ENCODE peak calls at places on chromosome 1, in ten cellular contexts. Y is B cell, I is IMR-90, R is lower lobe of right lung, E is brain microvascular endothelial cell, C is Calu3, F is mammary epithelial cell, U is AG09309, V is GM13976, B is heart left ventricle. D is an unnamed sample.

GRCh38 chr1:184754479-184755225 is at the start of gene EDEM3:
- DNase-seq in Y (peak), I (peak), R (peak), E (peak), C (peak), F (peak), U (peak), V (peak), B (peak), D (peak)

GRCh38 chr1:42779725-42780124 is 5.1 kb upstream of the TMEM269 start:
- DNase-seq in Y (no peak), I (no peak), R (no peak), E (no peak), C (no peak), F (no peak), U (no peak), V (peak), B (no peak), D (no peak)

GRCh38 chr1:166808959-166809358 is 30.3 kb upstream of the POGK start:
- DNase-seq in Y (no peak), I (no peak), R (no peak), E (no peak), C (no peak), F (no peak), U (no peak), V (no peak), B (no peak), D (no peak)

GRCh38 chr1:87279966-87280535 is 48.6 kb upstream of the LMO4 start:
- DNase-seq in Y (no peak), I (peak), R (no peak), E (no peak), C (no peak), F (no peak), U (no peak), V (no peak), B (no peak), D (no peak)

GRCh38 chr1:50333595-50333974 is 89.7 kb downstream of the DMRTA2 start:
- DNase-seq in Y (no peak), I (peak), R (peak), E (no peak), C (peak), F (peak), U (no peak), V (peak), B (peak), D (no peak)

GRCh38 chr1:160628799-160629263 is 18.0 kb downstream of the SLAMF1 start:
- DNase-seq in Y (no peak), I (no peak), R (no peak), E (no peak), C (no peak), F (no peak), U (no peak), V (no peak), B (no peak), D (no peak)

GRCh38 chr1:85225624-85226380 is 25.0 kb upstream of the SYDE2 start:
- DNase-seq in Y (no peak), I (no peak), R (no peak), E (peak), C (no peak), F (no peak), U (no peak), V (no peak), B (no peak), D (no peak)

GRCh38 chr1:209884665-209885117 is 53.3 kb upstream of the SYT14 start:
- DNase-seq in Y (no peak), I (peak), R (no peak), E (peak), C (peak), F (peak), U (peak), V (no peak), B (no peak), D (peak)

GRCh38 chr1:27655151-27655929 is 16.7 kb downstream of the IFI6 start:
- DNase-seq in Y (no peak), I (no peak), R (no peak), E (no peak), C (no peak), F (no peak), U (no peak), V (no peak), B (no peak), D (no peak)

GRCh38 chr1:24909388-24909898 is 20.6 kb downstream of the RUNX3 start:
- DNase-seq in Y (no peak), I (peak), R (peak), E (peak), C (peak), F (no peak), U (no peak), V (no peak), B (peak), D (no peak)
- TF ChIP-seq CTCF in Y (no peak), I (peak), R (peak), E (peak), C (no peak), F (no peak), U (no peak), V (no peak), B (peak), D (peak)

DNA sequence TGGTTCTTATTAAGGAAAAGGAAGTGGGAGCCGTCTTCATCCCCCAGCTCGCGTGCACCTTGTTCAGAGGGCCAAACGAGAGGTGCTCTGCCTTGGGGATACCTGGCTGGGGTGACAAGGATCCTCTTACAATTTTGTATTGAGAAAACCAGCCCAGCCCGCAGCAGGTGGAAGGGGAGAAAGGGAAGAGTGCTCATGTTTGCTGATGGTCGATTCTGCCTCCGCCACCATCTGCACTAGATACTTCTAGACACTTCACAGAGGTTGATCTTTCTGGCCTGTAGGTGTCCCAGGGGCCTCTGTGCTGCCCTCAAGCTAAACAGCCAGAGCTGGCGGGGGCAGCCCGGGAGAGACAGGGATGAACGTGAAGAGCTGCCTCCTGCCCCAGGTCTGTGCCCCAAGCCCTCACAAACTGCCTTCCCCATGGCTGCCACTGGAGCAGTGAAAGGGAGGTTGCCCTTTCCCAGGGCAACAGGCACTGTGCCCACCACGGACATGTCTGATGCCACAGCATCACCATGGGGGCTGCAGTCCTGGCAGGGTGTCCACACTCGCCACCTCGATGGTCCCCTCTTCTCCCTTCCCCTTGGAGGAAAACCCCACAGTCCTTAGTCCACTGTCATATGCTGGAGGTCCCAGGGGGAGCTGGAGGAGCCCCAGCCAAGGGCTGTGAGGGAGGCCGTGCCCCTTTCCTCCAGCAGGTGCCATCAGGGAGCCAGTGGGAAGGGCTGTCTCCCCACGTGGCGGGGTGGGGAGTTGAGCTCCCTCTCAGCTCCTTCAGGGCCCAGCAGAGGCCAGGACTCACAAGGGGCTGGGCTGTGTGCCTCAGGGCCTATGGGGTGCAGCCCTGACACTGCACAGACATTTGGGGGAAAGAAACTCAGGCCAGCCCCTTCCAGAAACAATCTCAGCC is 8.1 kb downstream of the ADPRS start:
- DNase-seq in Y (no peak), I (peak), R (no peak), E (no peak), C (peak), F (no peak), U (no peak), V (peak), B (no peak), D (no peak)
- TF ChIP-seq CTCF in Y (no peak), I (peak), R (no peak), E (peak), C (no peak), F (no peak), U (peak), V (no peak), B (no peak), D (peak)

GRCh38 chr1:81820761-81821160 is 20.0 kb downstream of the ADGRL2 start:
- DNase-seq in Y (no peak), I (no peak), R (no peak), E (no peak), C (no peak), F (no peak), U (no peak), V (no peak), B (no peak), D (no peak)
- TF ChIP-seq CTCF in Y (no peak), I (no peak), R (no peak), E (no peak), C (no peak), F (no peak), U (no peak), V (no peak), B (no peak), D (no peak)

DNA sequence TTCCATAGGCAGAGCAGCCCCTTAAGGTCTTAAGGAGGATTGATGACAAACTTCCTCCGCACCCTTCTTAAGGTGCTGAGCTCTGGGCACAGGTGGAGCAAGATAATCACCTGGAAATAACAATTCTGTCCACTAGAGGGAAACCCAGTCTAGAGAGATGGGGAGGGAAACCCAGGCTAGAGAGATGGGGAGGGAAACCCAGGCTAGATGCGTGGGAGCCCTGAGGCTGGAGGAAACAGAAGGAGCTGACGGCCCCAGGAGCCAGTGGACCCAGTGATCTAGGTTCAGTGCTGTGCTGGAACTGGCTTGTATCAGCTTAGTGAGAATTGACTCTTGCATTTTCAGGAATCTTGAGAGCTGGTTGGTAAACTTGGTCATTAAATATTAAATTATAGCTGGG is 17.8 kb upstream of the MYCL start:
- DNase-seq in Y (peak), I (peak), R (peak), E (peak), C (peak), F (peak), U (no peak), V (peak), B (no peak), D (peak)
- TF ChIP-seq CTCF in Y (peak), I (peak), R (peak), E (peak), C (peak), F (peak), U (peak), V (peak), B (peak), D (peak)

GRCh38 chr1:93437976-93438605 is 9.8 kb upstream of the FNBP1L start:
- DNase-seq in Y (no peak), I (peak), R (no peak), E (no peak), C (no peak), F (peak), U (peak), V (peak), B (no peak), D (peak)
- TF ChIP-seq CTCF in Y (peak), I (peak), R (peak), E (peak), C (peak), F (peak), U (peak), V (peak), B (peak), D (peak)

DNA sequence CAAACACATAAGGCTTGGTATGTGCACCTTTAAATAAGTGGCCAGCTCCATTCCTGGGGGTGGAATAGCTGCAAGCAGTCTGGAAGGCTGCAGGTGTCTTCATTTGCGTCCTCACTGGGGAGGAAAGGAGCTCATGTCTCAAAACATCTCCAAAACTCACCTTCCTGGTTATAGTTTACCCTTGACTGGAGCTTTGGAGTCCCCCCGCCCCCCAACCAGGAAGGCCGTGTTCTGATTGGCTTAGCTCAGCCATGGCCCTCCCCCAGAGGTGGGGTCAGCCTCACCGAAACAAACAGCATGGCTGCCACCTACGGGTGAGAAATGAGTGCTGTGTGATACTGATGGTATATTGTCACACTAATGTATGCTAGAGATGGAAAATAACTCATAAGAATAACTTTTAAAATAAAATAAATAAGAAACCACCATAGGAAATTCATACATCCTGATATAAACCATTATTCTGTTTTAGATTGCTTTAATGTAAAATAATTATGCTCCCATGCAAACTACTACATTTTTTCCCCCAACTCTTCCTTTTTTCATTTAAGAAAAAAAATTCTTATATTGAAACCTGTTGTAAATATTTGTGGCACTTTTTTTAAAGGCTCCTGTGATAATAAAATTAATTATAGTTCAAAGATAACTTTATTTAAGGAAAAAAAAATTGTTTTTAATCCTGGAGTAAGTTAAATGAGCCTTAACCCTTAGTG is 90.8 kb downstream of the ZP4 start:
- DNase-seq in Y (no peak), I (peak), R (no peak), E (peak), C (peak), F (peak), U (no peak), V (peak), B (no peak), D (no peak)
- TF ChIP-seq CTCF in Y (no peak), I (no peak), R (no peak), E (peak), C (peak), F (peak), U (no peak), V (no peak), B (no peak), D (no peak)

GRCh38 chr1:21280482-21280881 is 9.8 kb downstream of the ECE1 start:
- DNase-seq in Y (no peak), I (no peak), R (no peak), E (no peak), C (no peak), F (no peak), U (no peak), V (no peak), B (no peak), D (no peak)

GRCh38 chr1:21280011-21280471 is 10.2 kb downstream of the ECE1 start:
- DNase-seq in Y (no peak), I (no peak), R (peak), E (no peak), C (no peak), F (no peak), U (no peak), V (no peak), B (peak), D (no peak)

GRCh38 chr1:21278898-21279819 is 11.1 kb downstream of the ECE1 start:
- DNase-seq in Y (no peak), I (peak), R (no peak), E (no peak), C (no peak), F (no peak), U (no peak), V (no peak), B (no peak), D (no peak)

GRCh38 chr1:21284206-21285137 is 5.8 kb downstream of the ECE1 start:
- DNase-seq in Y (peak), I (no peak), R (no peak), E (no peak), C (no peak), F (no peak), U (no peak), V (no peak), B (no peak), D (no peak)

GRCh38 chr1:21283524-21283923 is 6.7 kb downstream of the ECE1 start:
- DNase-seq in Y (no peak), I (no peak), R (no peak), E (no peak), C (no peak), F (no peak), U (no peak), V (no peak), B (no peak), D (no peak)
- TF ChIP-seq CTCF in Y (no peak), I (no peak), R (no peak), E (no peak), C (no peak), F (no peak), U (no peak), V (no peak), B (no peak), D (no peak)

D was measured in AG09319.